ENCODE peak calls at places on chromosomes 7 and 10, in seven cellular contexts. T is H1, M is HCT116, L is K562, W is HepG2, D is SK-N-SH, Y is GM12878. C is an unnamed sample.

GRCh38 chr7:119783799-119784198 is 489.2 kb upstream of the KCND2 start:
- DNase-seq in T (no peak), M (no peak), L (no peak), W (no peak), D (no peak), Y (no peak), C (no peak)

GRCh38 chr7:27430115-27430514 is 187.5 kb downstream of the EVX1 start:
- DNase-seq in T (no peak), M (no peak), L (no peak), W (no peak), D (no peak), Y (no peak), C (no peak)

GRCh38 chr7:139118234-139118802 is 8.8 kb upstream of the ZC3HAV1 start:
- DNase-seq in T (no peak), M (peak; percentile 32), L (peak; percentile 79), W (peak; percentile 47), D (no peak), Y (peak; percentile 80), C (no peak)

GRCh38 chr7:106737202-106737562 is 76.2 kb upstream of the CCDC71L start:
- DNase-seq in T (no peak), M (no peak), L (no peak), W (no peak), D (no peak), Y (no peak), C (peak; percentile 27)

GRCh38 chr7:113289140-113289740 is 170.9 kb upstream of the SMIM30 start:
- DNase-seq in T (no peak), M (peak; percentile 51), L (no peak), W (peak; percentile 36), D (peak; percentile 42), Y (no peak), C (peak; percentile 22)

GRCh38 chr10:34864156-34865075 is 49.3 kb upstream of the PARD3 start:
- DNase-seq in T (no peak), M (no peak), L (no peak), W (no peak), D (no peak), Y (no peak), C (no peak)

GRCh38 chr10:95809370-95810197 is 53.6 kb downstream of the ENTPD1 start:
- DNase-seq in T (no peak), M (no peak), L (no peak), W (no peak), D (no peak), Y (no peak), C (no peak)

GRCh38 chr7:101875215-101875846 is 57.9 kb downstream of the CUX1 start:
- DNase-seq in T (no peak), M (no peak), L (no peak), W (no peak), D (no peak), Y (no peak), C (no peak)

GRCh38 chr7:8205572-8205971 is 56.4 kb downstream of the ICA1 start:
- DNase-seq in T (no peak), M (no peak), L (no peak), W (no peak), D (no peak), Y (no peak), C (no peak)

GRCh38 chr7:43141091-43141490 is 28.6 kb downstream of the HECW1 start:
- DNase-seq in T (peak; percentile 65), M (no peak), L (no peak), W (no peak), D (no peak), Y (no peak), C (no peak)

GRCh38 chr10:15715619-15716227 is 4.0 kb downstream of the ITGA8 start:
- DNase-seq in T (no peak), M (no peak), L (peak; percentile 51), W (no peak), D (peak; percentile 55), Y (no peak), C (peak; percentile 25)

GRCh38 chr7:47809387-47809786 is 138.9 kb downstream of the PKD1L1 start:
- DNase-seq in T (no peak), M (no peak), L (no peak), W (no peak), D (no peak), Y (no peak), C (no peak)

GRCh38 chr10:68604441-68604840 is 44.3 kb downstream of the TET1 start:
- DNase-seq in T (no peak), M (no peak), L (no peak), W (no peak), D (no peak), Y (no peak), C (no peak)

GRCh38 chr10:48199580-48200377 is 74.7 kb downstream of the FRMPD2 start:
- DNase-seq in T (no peak), M (no peak), L (no peak), W (no peak), D (no peak), Y (no peak), C (no peak)

GRCh38 chr10:35501923-35502322 is 103.2 kb upstream of the GJD4 start:
- DNase-seq in T (no peak), M (no peak), L (no peak), W (no peak), D (no peak), Y (no peak), C (no peak)

GRCh38 chr10:46250481-46250880 is 36.3 kb upstream of the ANTXRL start:
- DNase-seq in T (no peak), M (no peak), L (no peak), W (no peak), D (no peak), Y (no peak), C (no peak)

GRCh38 chr7:6251653-6252052 is 20.8 kb downstream of the CYTH3 start:
- DNase-seq in T (no peak), M (no peak), L (no peak), W (no peak), D (no peak), Y (no peak), C (no peak)

GRCh38 chr7:111760043-111760442 is 197.8 kb upstream of the IMMP2L start:
- DNase-seq in T (no peak), M (no peak), L (no peak), W (no peak), D (no peak), Y (no peak), C (no peak)

GRCh38 chr7:99243751-99244337 is 28.8 kb upstream of the MYH16 start:
- DNase-seq in T (no peak), M (no peak), L (no peak), W (no peak), D (no peak), Y (no peak), C (no peak)

GRCh38 chr7:155228459-155228845 is 69.2 kb upstream of the INSIG1 start:
- DNase-seq in T (no peak), M (no peak), L (no peak), W (no peak), D (no peak), Y (no peak), C (no peak)
- TF ChIP-seq JUND in T (no peak), M (no peak), L (no peak), W (no peak), D (no peak), Y (no peak), C (no peak)

DNA sequence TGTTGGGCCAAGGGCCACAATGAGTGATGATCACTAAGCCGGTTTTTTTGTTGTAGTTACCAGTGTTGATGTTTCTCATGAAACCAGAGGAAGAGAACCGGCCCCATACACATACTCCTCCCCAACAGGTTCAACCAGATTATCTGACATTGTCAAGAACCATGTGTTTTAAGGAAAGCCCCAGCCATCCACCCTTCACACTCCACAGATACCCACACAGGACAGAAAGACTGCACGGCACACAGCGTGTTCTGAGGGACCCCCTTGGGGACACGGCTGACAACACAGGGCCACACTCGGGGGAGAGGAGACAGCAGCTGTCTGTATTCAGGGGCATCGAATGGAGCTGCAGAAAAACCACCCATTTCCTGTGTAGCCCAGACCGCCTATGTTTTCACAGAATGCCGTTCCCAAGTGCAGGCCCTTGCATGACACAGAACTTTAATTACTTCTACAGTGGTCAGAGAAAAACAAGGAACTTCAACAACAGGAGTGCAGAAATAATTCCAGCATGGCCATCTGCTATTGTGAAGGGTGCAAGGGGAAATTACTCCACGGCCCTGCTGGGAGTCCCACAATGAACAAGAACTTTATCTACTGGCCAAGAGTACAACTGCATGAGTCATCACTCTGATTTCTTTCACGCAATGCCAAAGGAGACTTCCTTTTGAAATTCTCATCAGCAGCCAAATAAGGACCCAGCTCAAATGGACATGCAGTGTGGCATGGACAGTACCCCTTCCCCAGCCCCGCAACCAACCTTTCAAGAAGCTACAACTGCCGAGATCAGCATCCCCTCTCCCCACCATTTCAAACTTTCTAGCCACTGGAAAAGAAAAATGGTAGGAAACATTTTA is 2.3 kb downstream of the KLF6 start:
- DNase-seq in T (no peak), M (no peak), L (peak; percentile 33), W (peak; percentile 82), D (peak; percentile 48), Y (no peak), C (peak; percentile 59)
- TF ChIP-seq JUND in T (peak; percentile 55), M (peak; percentile 85), L (peak; percentile 99), W (no peak), D (peak; percentile 86), Y (no peak), C (no peak)

DNA sequence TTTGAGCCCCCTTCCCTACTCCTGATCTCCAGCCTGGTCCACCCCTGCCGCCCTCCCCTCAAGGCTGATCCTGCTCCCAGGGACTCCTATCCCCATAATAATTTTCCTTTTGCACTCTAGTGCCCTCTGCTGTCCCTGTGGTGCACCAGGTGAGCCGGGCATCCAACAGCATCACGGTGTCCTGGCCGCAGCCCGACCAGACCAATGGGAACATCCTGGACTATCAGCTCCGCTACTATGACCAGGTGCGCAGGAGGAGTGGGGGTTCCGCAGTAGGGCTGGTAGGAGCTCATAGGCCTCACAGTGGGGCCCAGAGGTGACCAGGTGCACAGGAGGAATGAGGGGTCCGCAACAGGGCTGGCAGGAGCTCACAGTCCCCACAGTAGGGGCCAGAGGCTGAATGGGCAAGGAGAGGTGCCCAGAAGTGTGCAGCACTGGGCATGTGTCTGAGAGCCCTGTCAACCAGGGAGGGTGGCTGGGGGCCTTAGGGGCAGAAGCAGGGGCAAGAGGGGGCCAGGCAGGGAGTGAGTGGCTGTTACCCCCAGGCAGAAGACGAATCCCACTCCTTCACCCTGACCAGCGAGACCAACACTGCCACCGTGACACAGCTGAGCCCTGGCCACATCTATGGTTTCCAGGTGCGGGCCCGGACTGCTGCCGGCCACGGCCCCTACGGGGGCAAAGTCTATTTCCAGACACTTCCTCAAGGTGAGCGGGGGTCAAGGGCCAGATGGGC is 11.7 kb downstream of the EPHB6 start:
- DNase-seq in T (peak; percentile 82), M (no peak), L (peak; percentile 75), W (peak; percentile 13), D (peak; percentile 88), Y (no peak), C (peak; percentile 72)
- TF ChIP-seq JUND in T (no peak), M (no peak), L (no peak), W (no peak), D (no peak), Y (no peak), C (no peak)

DNA sequence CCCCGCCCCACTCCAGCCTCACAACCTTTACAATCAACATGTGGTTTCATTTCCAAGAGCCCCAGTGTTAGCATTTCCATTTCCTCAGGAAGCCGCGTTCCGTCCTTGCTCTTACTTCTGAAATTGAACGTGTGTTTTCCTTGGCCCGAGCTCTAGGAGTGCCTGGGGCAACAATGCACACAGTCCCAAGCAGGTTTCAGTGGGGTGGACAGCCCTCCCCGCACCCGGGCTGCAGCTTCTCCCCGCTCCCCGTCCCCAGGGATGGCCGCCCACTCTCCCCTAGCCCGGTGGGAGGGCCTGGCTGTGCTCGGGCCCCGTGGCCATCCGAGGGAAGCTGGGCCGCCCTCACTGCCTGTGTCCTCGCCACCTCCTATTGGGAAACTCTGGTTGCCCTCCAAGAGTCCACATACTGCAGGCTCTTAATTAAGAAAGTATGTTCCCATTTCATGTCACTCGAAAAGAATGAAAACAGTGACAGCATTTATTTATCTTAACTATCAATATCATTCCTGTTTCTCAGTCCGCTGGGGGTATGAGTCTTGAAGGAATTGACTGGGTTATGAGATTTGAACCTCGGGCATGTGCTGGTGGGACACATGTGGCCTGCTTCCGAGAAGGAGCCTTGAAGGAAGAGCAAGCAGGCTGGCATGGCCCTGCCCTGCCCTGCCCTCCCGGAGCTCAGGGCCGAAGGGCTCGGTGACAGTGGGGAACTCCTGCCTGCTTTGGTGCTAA is 163.8 kb downstream of the GRK5 start:
- DNase-seq in T (no peak), M (no peak), L (no peak), W (no peak), D (peak; percentile 81), Y (no peak), C (peak; percentile 52)
- TF ChIP-seq JUND in T (no peak), M (no peak), L (no peak), W (no peak), D (no peak), Y (no peak), C (no peak)